ENCODE peak calls at places on chromosomes 2 and 18, in ten cellular contexts. R, I, V, O, E, Q, U, S, K and B are unnamed samples.

GRCh38 chr18:26654173-26655009 is 106.0 kb upstream of the KCTD1 start:
- DNase-seq in S (no peak), R (no peak), O (no peak), K (no peak), U (peak; percentile 1), I (no peak), V (no peak), Q (no peak), E (no peak), B (no peak)

GRCh38 chr2:25955036-25955435 is 27.3 kb downstream of the KIF3C start:
- DNase-seq in E (no peak), U (no peak), R (no peak), I (no peak), V (no peak), K (no peak), O (no peak), S (no peak), Q (no peak), B (no peak)

GRCh38 chr2:47126783-47127182 is 28.3 kb downstream of the STPG4 start:
- DNase-seq in E (no peak), K (no peak), U (no peak), Q (no peak), V (no peak), I (no peak), R (no peak), O (no peak), S (no peak), B (no peak)

GRCh38 chr2:71571945-71572344 is 118.6 kb downstream of the DYSF start:
- DNase-seq in S (no peak), R (no peak), I (no peak), O (no peak), E (no peak), Q (no peak), V (no peak), U (no peak), K (no peak), B (no peak)

GRCh38 chr2:198008230-198008629 is 203.8 kb downstream of the PLCL1 start:
- DNase-seq in R (no peak), U (no peak), E (no peak), K (no peak), S (no peak), O (no peak), I (no peak), Q (no peak), V (no peak), B (no peak)

GRCh38 chr2:159230145-159230877 is 56.2 kb downstream of the WDSUB1 start:
- DNase-seq in I (no peak), S (no peak), O (no peak), R (no peak), E (no peak), K (no peak), U (no peak), V (no peak), Q (no peak), B (no peak)

GRCh38 chr2:180559766-180560165 is 420.6 kb upstream of the UBE2E3 start:
- DNase-seq in K (no peak), E (no peak), R (no peak), U (peak; percentile 63), I (no peak), V (no peak), S (no peak), Q (no peak), O (no peak), B (no peak)

GRCh38 chr2:241936457-241937133 is 67.1 kb downstream of the RTP5 start:
- DNase-seq in R (no peak), I (no peak), K (no peak), U (no peak), O (no peak), E (no peak), Q (no peak), V (no peak), S (peak; percentile 71), B (no peak)

GRCh38 chr18:23684515-23685197 is 4.6 kb upstream of the LAMA3 start:
- DNase-seq in E (no peak), S (no peak), K (peak; percentile 31), U (no peak), Q (no peak), R (peak; percentile 62), V (no peak), I (peak; percentile 46), O (no peak), B (no peak)

GRCh38 chr18:23688528-23688927 is 725 bp upstream of the LAMA3 start:
- DNase-seq in R (no peak), U (no peak), E (no peak), S (no peak), V (no peak), I (no peak), K (no peak), Q (no peak), O (no peak), B (no peak)

GRCh38 chr18:23690505-23691068 is 1.3 kb downstream of the LAMA3 start:
- DNase-seq in O (no peak), I (no peak), K (no peak), R (no peak), V (no peak), U (no peak), S (peak; percentile 53), E (no peak), Q (no peak), B (no peak)

GRCh38 chr18:23689616-23690504 is 607 bp downstream of the LAMA3 start:
- DNase-seq in S (peak; percentile 47), I (no peak), V (peak; percentile 24), U (no peak), K (no peak), R (peak; percentile 17), O (peak; percentile 66), E (no peak), Q (peak; percentile 48), B (peak; percentile 18)

DNA sequence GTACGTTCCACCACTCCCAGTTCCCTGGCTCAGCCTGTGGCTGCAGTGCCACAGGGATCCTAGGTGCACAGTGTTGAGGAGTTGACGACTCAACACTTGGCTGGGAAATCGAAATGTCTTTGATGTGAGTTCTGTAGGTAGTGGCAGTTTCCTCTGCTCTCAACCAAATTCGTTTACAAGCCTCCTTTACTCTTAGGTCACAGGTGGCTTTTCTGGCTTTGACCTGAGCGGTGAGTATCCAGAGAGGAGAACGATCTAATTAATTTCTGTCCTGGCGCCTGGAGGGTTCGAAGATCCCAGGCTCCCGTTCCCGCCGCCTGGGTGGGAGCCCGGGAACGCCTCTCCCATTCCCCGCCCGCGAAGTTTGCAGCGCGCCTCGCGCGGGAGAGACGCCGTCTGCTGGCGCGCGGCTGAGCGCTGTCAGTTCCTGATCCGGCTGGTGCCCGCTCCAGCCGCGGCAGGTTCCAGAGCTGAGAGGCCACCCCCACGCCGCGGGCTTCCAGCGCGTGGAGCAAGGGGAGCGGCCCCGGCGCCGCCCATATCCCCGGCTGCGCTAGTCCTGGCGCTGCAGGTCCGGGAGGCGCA is at the start of gene LAMA3:
- DNase-seq in O (peak; percentile 71), V (peak; percentile 74), U (no peak), R (peak; percentile 46), I (peak; percentile 53), S (peak; percentile 59), E (no peak), K (no peak), Q (peak; percentile 86), B (peak; percentile 69)
- TF ChIP-seq CTCF in O (no peak), V (no peak), U (peak; percentile 10), R (peak; percentile 31), I (peak; percentile 31), S (no peak), E (peak; percentile 38), K (no peak), Q (peak; percentile 34), B (peak; percentile 51)

GRCh38 chr18:46343456-46343855 is 239.3 kb downstream of the HAUS1 start:
- DNase-seq in E (no peak), S (no peak), K (no peak), U (no peak), Q (no peak), V (no peak), R (no peak), I (no peak), O (no peak), B (no peak)
- H3K4me3 ChIP-seq in E (no peak overlapping the region), S (no peak overlapping the region), K (no peak overlapping the region), U (no peak overlapping the region), Q (no peak overlapping the region), V (no peak overlapping the region), R (no peak overlapping the region), I (no peak overlapping the region), O (no peak overlapping the region), B (no peak overlapping the region)

GRCh38 chr2:200378652-200379290 is 72.3 kb downstream of the SPATS2L start:
- DNase-seq in I (no peak), Q (no peak), S (no peak), R (no peak), K (peak; percentile 84), U (peak; percentile 87), O (no peak), V (peak; percentile 37), E (no peak), B (no peak)

GRCh38 chr2:200377774-200378336 is 71.4 kb downstream of the SPATS2L start:
- DNase-seq in K (no peak), I (peak; percentile 91), E (no peak), U (no peak), S (no peak), O (no peak), R (no peak), Q (peak; percentile 77), V (no peak), B (no peak)

GRCh38 chr2:200380833-200381542 is 74.5 kb downstream of the SPATS2L start:
- DNase-seq in V (no peak), R (no peak), O (no peak), Q (no peak), E (no peak), U (peak; percentile 82), S (no peak), K (peak; percentile 87), I (no peak), B (no peak)

GRCh38 chr2:200380139-200380561 is 73.7 kb downstream of the SPATS2L start:
- DNase-seq in S (no peak), K (peak; percentile 52), R (no peak), E (no peak), O (no peak), Q (no peak), V (no peak), I (no peak), U (no peak), B (no peak)

DNA sequence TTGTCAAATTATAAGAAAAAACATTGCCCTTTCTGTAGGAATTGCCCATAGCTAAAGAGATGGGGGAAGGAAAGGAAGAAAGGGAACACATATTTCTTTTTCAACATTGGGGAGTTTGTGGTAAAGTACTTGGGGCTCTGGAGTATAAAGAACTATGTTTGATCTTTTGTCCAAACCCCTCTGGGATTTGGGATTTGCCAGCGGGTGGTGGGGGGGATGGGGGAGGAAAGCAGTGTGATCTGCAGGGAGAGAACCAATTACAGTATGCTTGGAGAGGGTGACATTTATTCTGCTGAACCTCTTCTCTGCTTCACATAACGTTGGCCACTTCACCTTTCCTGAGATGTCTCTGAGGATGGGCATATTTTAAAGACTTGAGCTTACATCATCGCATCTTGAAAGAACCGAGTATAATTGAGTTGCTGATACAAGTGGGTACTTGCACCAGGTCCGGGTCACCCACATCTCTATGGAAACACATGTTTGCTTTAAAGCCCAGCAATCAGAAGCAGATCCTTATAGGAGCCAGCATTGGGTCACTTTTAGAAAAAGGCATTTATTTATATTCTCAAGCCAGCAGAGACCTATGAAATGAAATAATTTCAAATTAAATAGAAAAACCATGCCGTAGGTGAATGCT is 73.1 kb downstream of the SPATS2L start:
- DNase-seq in K (no peak), S (no peak), E (no peak), I (no peak), V (no peak), O (no peak), Q (no peak), U (no peak), R (no peak), B (no peak)
- H3K4me1 ChIP-seq in K (peaks cover 47% of the 10 kb centered on the region), S (peaks cover 83% of the 10 kb centered on the region), E (peaks cover 86% of the 10 kb centered on the region), I (peaks cover 73% of the 10 kb centered on the region), V (peaks cover 21% of the 10 kb centered on the region), O (peaks cover 37% of the 10 kb centered on the region), Q (peaks cover 55% of the 10 kb centered on the region), U (peaks cover 38% of the 10 kb centered on the region), R (peaks cover 72% of the 10 kb centered on the region), B (peaks cover 78% of the 10 kb centered on the region)

GRCh38 chr2:217944923-217945322 is 57.9 kb downstream of the TNS1 start:
- DNase-seq in Q (no peak), I (peak; percentile 2), R (no peak), O (peak; percentile 51), E (no peak), U (no peak), K (no peak), S (no peak), V (no peak), B (no peak)

GRCh38 chr2:217942731-217943335 is 60.0 kb downstream of the TNS1 start:
- DNase-seq in I (no peak), V (no peak), E (no peak), R (no peak), O (no peak), K (no peak), S (no peak), Q (no peak), U (no peak), B (no peak)

GRCh38 chr2:217941886-217942728 is 60.7 kb downstream of the TNS1 start:
- DNase-seq in K (no peak), E (no peak), S (no peak), V (no peak), I (no peak), U (no peak), O (peak; percentile 83), Q (no peak), R (no peak), B (no peak)

GRCh38 chr2:217944366-217944765 is 58.4 kb downstream of the TNS1 start:
- DNase-seq in K (no peak), V (no peak), R (no peak), Q (no peak), S (no peak), I (no peak), E (no peak), U (no peak), O (no peak), B (no peak)

DNA sequence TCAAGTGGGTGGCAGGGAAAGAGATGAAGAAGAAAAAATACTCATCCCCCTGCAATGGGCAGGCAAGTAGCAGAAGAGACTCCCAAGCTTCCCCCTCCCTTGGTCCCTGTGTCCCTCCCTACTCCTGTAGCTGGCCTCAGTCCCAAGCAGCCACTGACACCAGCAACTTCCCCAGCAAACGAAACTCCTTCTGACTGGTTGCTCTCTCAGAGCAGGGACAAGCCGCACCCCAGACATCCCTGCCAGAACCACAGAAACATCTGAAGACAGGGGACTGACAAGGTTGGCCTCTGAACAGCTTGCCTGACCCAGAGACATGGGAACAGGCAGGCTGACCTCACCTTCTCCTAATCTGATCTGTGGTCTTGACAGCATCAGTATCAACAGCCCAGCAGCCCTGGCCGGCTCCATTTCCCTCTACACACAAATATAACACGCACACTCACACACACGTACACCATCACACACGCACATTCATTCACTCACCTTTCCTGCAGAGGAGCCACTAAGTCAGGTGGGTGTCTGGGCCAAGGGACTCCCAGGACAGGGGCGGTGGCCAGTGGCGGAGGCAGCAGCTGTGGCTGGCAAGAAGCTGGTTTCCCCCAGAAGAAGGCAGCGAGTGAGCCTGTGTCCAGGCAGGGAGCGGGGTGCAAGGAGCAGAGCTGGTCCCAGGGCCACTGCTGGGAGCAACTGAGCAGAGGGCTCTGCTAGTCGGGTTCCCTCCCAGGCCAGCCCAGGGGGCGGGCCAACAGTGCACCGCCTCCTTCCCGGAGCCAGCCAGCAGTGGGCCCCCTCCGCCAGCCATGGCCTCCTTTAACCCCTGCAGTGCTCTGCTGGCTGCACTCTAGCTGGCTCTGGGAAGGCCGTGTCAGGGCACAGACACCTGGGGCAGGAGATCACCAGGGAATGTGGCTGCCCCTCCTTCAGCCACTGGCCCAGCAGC is 59.1 kb downstream of the TNS1 start:
- DNase-seq in E (peak; percentile 65), I (peak; percentile 88), Q (peak; percentile 93), V (peak; percentile 78), R (peak; percentile 71), S (peak; percentile 88), U (peak; percentile 44), O (peak; percentile 95), K (peak; percentile 50), B (peak; percentile 88)
- TF ChIP-seq CTCF in E (peak; percentile 45), I (peak; percentile 81), Q (peak; percentile 40), V (no peak), R (no peak), S (no peak), U (no peak), O (peak; percentile 13), K (peak; percentile 3), B (peak; percentile 53)